ENCODE peak calls at places on chromosomes 4 and X, in five cellular contexts. P is GM23338, O is NB4, B is WERI-Rb-1, I is lung. H is an unnamed sample.

GRCh38 chr4:73222466-73223257 is 35.9 kb downstream of the ANKRD17 start:
- DNase-seq in O (peak), P (peak), B (peak), I (peak), H (peak)

GRCh38 chrX:16870861-16871584 is 861 bp upstream of the RBBP7 start:
- DNase-seq in O (peak), B (peak), I (no peak), P (peak), H (no peak)

GRCh38 chr4:185637162-185637875 is 102.0 kb upstream of the PDLIM3 start:
- DNase-seq in P (no peak), B (no peak), I (peak), O (no peak), H (no peak)

GRCh38 chrX:49664824-49665223 is 31.0 kb downstream of the PAGE1 start:
- DNase-seq in I (no peak), O (no peak), B (no peak), P (no peak), H (no peak)

GRCh38 chr4:62126064-62126732 is 926.1 kb downstream of the ADGRL3 start:
- DNase-seq in I (no peak), B (no peak), P (no peak), O (no peak), H (no peak)

GRCh38 chr4:185395255-185395955 is at the start of gene LRP2BP:
- DNase-seq in P (no peak), B (no peak), O (peak), I (no peak), H (peak)

GRCh38 chr4:40232610-40233009 is 35.8 kb downstream of the RHOH start:
- DNase-seq in B (no peak), P (no peak), O (peak), I (no peak), H (no peak)

GRCh38 chr4:30720656-30721352 is 635 bp downstream of the PCDH7 start:
- DNase-seq in P (peak), B (peak), I (no peak), O (no peak), H (no peak)

GRCh38 chr4:163467371-163467770 is 6.2 kb downstream of the TKTL2 start:
- DNase-seq in O (no peak), B (no peak), I (no peak), P (no peak), H (no peak)

GRCh38 chrX:85627363-85627762 is 247.9 kb upstream of the POF1B start:
- DNase-seq in O (no peak), B (no peak), I (no peak), P (peak), H (no peak)

GRCh38 chrX:136318895-136319597 is 18.3 kb downstream of the ADGRG4 start:
- DNase-seq in O (no peak), B (no peak), P (no peak), I (no peak), H (no peak)

GRCh38 chr4:46270986-46271596 is 118.8 kb downstream of the GABRA2 start:
- DNase-seq in B (peak), O (peak), P (peak), I (no peak), H (peak)

GRCh38 chrX:109856974-109857373 is 123.9 kb upstream of the ACSL4 start:
- DNase-seq in I (no peak), P (peak), B (no peak), O (peak), H (no peak)

GRCh38 chr4:189341881-189342280 is 598.8 kb upstream of the FRG1 start:
- DNase-seq in P (no peak), B (no peak), I (no peak), O (no peak), H (no peak)
- TF ChIP-seq CTCF in P (no peak), B (no peak), I (no peak), O (no peak), H (no peak)

GRCh38 chr4:2462992-2463762 is 5.7 kb upstream of the RNF4 start:
- DNase-seq in I (no peak), O (no peak), P (peak), B (no peak), H (no peak)
- H3K4me3 ChIP-seq in I (no peak), O (no peak), P (peak), B (peak), H (peak)

GRCh38 chr4:177441061-177441802 is 1.0 kb downstream of the AGA start:
- DNase-seq in B (no peak), O (peak), P (peak), I (no peak), H (peak)
- TF ChIP-seq CTCF in B (no peak), O (peak), P (no peak), I (no peak), H (peak)

GRCh38 chr4:142566780-142567179 is 279.3 kb downstream of the INPP4B start:
- DNase-seq in O (no peak), B (no peak), P (no peak), I (no peak), H (no peak)

GRCh38 chr4:142567199-142567598 is 278.9 kb downstream of the INPP4B start:
- DNase-seq in O (no peak), B (no peak), I (no peak), P (peak), H (no peak)

GRCh38 chr4:142563682-142564291 is 282.3 kb downstream of the INPP4B start:
- DNase-seq in I (no peak), O (no peak), B (no peak), P (no peak), H (no peak)

GRCh38 chr4:142566243-142566642 is 279.9 kb downstream of the INPP4B start:
- DNase-seq in B (no peak), P (no peak), O (no peak), I (no peak), H (no peak)

DNA sequence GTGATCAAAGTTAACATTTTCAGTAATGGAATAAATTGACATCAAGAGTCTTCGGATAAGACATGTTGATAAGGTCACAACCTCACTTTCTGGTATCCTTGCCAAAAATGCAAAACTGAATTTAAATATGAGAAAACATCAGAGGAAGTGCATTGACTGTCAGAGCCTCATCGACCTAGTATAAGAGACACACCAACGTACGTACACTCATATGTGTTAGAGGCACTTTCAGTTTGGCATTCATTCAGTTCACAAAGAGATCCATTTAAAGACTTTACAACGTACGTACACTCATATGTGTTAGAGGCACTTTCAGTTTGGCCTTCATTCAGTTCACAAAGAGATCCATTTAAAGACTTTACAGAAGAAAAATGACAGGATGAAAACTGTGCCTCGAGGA is 280.3 kb downstream of the INPP4B start:
- DNase-seq in P (no peak), I (no peak), O (no peak), B (no peak), H (no peak)
- H3K4me3 ChIP-seq in P (no peak), I (no peak), O (no peak), B (no peak), H (no peak)

DNA sequence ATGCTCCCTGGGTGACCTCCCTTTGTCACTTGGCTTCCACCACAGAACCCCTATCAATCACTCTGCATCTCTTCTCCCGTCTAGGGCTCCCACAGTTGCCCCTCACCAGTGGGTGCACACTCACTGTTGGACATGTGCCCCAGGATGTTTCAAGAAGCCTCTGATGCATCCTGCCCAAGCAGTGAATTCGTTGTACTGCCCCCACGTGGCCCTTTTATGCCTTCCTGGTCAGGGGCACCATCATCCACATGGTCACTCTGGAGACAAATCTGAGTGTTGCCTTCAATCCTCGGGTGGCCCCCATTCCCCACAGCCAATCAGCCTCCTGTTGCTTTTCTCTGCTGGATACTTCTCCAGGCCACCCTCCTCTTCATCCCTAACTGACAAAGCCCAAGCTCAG is 12.2 kb downstream of the ITIH6 start:
- DNase-seq in P (peak), I (no peak), O (peak), B (peak), H (no peak)
- TF ChIP-seq CTCF in P (peak), I (no peak), O (peak), B (peak), H (no peak)

GRCh38 chr4:85514117-85514516 is 39.2 kb downstream of the ARHGAP24 start:
- DNase-seq in I (no peak), B (no peak), O (no peak), P (no peak), H (no peak)
- H3K4me3 ChIP-seq in I (no peak), B (no peak), O (no peak), P (no peak), H (no peak)

DNA sequence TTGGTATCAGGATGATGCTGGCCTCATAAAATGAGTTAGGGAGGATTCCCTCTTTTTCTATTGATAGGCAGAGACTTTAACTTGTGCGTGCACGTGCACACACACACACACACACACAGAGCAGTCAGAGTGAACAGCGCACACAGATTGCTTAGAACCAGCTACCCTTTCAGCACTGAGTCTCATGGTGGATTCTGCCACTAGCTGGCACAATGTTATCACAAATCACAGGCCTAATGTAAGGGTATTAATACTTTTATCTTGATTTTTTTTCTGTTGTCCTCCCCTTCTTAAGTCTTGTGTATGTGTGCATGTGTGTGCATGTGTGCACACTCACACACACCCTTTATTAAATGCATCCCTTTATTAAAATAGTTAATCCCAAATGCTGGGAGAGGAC is 53.2 kb downstream of the HADH start:
- DNase-seq in B (no peak), O (no peak), I (no peak), P (no peak), H (no peak)
- TF ChIP-seq CTCF in B (no peak), O (no peak), I (no peak), P (peak), H (no peak)

DNA sequence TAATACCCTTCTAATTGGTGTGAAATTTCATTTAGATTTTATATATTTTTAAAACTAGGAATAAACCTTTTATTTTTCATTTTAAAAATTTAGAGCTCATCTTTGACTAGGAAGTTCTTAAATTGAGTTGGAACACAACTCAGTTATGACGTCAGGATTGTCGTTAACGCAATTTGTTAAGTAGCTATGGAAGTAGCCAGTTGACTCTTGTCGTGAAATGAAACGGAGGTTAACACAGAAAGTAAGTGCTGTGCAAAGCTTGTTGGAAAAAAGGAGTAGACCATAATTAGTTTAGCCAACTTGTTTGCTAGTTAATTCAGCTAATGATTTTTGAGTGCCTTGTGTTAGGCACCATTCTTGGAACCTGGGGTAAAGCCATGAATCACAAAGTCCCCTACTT is 18.3 kb downstream of the LARP7 start:
- DNase-seq in I (no peak), P (no peak), O (no peak), B (no peak), H (no peak)
- H3K4me3 ChIP-seq in I (no peak), P (no peak), O (no peak), B (no peak), H (no peak)

DNA sequence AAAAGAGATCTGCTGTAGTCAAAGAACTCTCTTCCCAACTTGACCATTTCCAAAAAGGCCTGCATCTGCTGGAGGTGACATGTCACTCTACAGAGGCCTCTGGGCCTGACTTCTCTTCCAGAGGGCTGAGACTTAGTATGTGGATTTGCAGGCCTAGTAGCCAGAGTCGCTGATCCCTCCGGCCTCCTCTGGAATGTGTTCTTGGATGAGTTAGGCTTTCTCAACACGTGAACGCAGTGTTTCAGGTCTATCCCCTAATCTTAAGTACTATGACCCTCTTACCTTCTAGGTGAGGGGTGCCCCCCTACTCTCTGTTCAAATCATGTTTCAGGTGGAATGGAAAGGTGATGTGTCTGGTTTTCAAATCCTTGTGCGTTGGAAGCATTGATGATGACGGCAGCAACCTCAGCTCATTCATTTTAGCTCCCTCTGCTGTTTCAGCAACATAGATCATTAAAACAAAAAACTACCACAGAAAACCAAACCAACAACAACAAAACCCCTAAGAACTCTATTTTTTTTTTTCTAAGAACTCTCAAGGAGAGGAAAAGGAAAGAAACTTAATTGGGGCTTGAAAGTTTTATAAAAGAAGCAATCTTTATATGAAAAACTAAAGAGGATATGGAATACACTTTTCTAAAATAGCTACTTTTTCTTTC is 56.4 kb downstream of the RWDD4 start:
- DNase-seq in I (no peak), O (no peak), B (no peak), P (peak), H (no peak)
- TF ChIP-seq CTCF in I (no peak), O (no peak), B (peak), P (peak), H (peak)

GRCh38 chr4:143558823-143559756 is 45.6 kb downstream of the SMARCA5 start:
- DNase-seq in B (peak), P (peak), I (peak), O (peak), H (peak)
- H3K4me3 ChIP-seq in B (peak), P (peak), I (peak), O (no peak), H (peak)